ENCODE peak calls at places on chromosomes 2 and 18, in ten cellular contexts. P is K562, W is HepG2, L is IMR-90, S is stomach, J is gastrocnemius medialis, A is heart left ventricle, C is HCT116, N is body of pancreas, G is right lobe of liver. I is an unnamed sample. For H3K4me1 and H3K9me3, the result is how much of the 10 kb centered on the place peaks cover.

GRCh38 chr18:48790869-48791635 is 159.7 kb downstream of the SMAD7 start:
- DNase-seq in J (peak), G (peak), C (no peak), N (peak), P (no peak), L (no peak), W (no peak), A (peak), S (no peak), I (no peak)

GRCh38 chr2:216216951-216217903 is 108.1 kb downstream of the XRCC5 start:
- DNase-seq in L (peak), N (no peak), J (no peak), P (peak), W (peak), G (no peak), A (peak), C (no peak), S (no peak), I (no peak)

GRCh38 chr2:162731917-162732804 is 106.4 kb downstream of the KCNH7 start:
- DNase-seq in N (no peak), P (no peak), L (no peak), W (no peak), J (no peak), G (no peak), C (no peak), S (no peak), A (no peak), I (no peak)

GRCh38 chr2:228681426-228681825 is 499.9 kb upstream of the SPHKAP start:
- DNase-seq in J (no peak), P (no peak), C (peak), S (no peak), A (no peak), W (no peak), L (peak), N (no peak), G (no peak), I (no peak)

GRCh38 chr18:23864620-23865019 is 149.9 kb upstream of the TTC39C start:
- DNase-seq in S (no peak), C (no peak), P (no peak), W (no peak), G (no peak), N (no peak), L (no peak), A (no peak), J (no peak), I (no peak)

GRCh38 chr2:73979686-73980085 is 5.0 kb upstream of the TET3 start:
- DNase-seq in L (peak), G (no peak), J (no peak), A (no peak), S (no peak), W (peak), N (no peak), C (no peak), P (no peak), I (no peak)

GRCh38 chr18:42931501-42931900 is 184.0 kb downstream of the RIT2 start:
- DNase-seq in C (no peak), G (no peak), J (no peak), L (peak), A (no peak), W (no peak), P (no peak), S (no peak), N (no peak), I (no peak)

GRCh38 chr2:12675352-12675795 is 41.4 kb upstream of the TRIB2 start:
- DNase-seq in S (peak), C (no peak), P (peak), J (no peak), W (no peak), N (no peak), L (peak), A (peak), G (no peak), I (no peak)

GRCh38 chr2:208466133-208466919 is 59.7 kb downstream of the PTH2R start:
- DNase-seq in A (no peak), W (peak), C (peak), J (no peak), S (no peak), N (peak), P (peak), L (peak), G (no peak), I (no peak)

GRCh38 chr2:33788044-33788443 is 188.9 kb upstream of the FAM98A start:
- DNase-seq in S (no peak), J (no peak), C (no peak), P (no peak), L (peak), N (no peak), W (no peak), G (no peak), A (no peak), I (no peak)

GRCh38 chr2:143329288-143329687 is 200.1 kb downstream of the ARHGAP15 start:
- DNase-seq in P (no peak), A (no peak), C (no peak), G (no peak), J (no peak), W (no peak), S (no peak), N (no peak), L (no peak), I (no peak)

GRCh38 chr2:212900715-212901114 is 250.7 kb downstream of the IKZF2 start:
- DNase-seq in L (no peak), G (no peak), A (no peak), P (no peak), C (no peak), S (no peak), W (no peak), N (no peak), J (no peak), I (no peak)

GRCh38 chr2:26561376-26561775 is 79.8 kb downstream of the CIB4 start:
- DNase-seq in W (no peak), N (no peak), J (no peak), C (no peak), P (no peak), S (no peak), G (no peak), L (no peak), A (no peak), I (no peak)

GRCh38 chr2:46943881-46944798 is 28.5 kb upstream of the MCFD2 start:
- DNase-seq in G (no peak), S (no peak), A (no peak), W (no peak), L (no peak), J (no peak), P (no peak), N (no peak), C (no peak), I (no peak)

GRCh38 chr2:150872919-150873772 is 385.7 kb upstream of the RND3 start:
- DNase-seq in C (no peak), A (no peak), W (no peak), J (no peak), G (no peak), P (no peak), L (peak), N (no peak), S (no peak), I (no peak)

GRCh38 chr2:239307921-239308620 is 92.7 kb downstream of the HDAC4 start:
- DNase-seq in J (peak), A (no peak), W (no peak), P (no peak), S (no peak), L (no peak), C (no peak), G (peak), N (peak), I (peak)

GRCh38 chr2:24049485-24050021 is at the start of gene FKBP1B:
- DNase-seq in G (peak), C (peak), A (peak), P (peak), S (peak), L (peak), W (peak), N (peak), J (no peak), I (no peak)

GRCh38 chr2:1318366-1319009 is 94.8 kb upstream of the TPO start:
- DNase-seq in G (no peak), A (no peak), L (no peak), J (no peak), P (no peak), W (no peak), N (no peak), C (no peak), S (no peak), I (no peak)

GRCh38 chr2:42125887-42126594 is 43.1 kb upstream of the EML4 start:
- DNase-seq in W (no peak), P (no peak), L (no peak), G (no peak), S (no peak), C (no peak), A (no peak), N (no peak), J (no peak), I (no peak)

GRCh38 chr2:233081232-233081730 is 21.1 kb downstream of the INPP5D start:
- DNase-seq in N (no peak), A (no peak), W (no peak), J (no peak), G (no peak), L (no peak), P (no peak), S (no peak), C (no peak), I (no peak)

GRCh38 chr18:46542545-46542944 is 114.5 kb downstream of the LOXHD1 start:
- DNase-seq in C (no peak), N (no peak), P (no peak), W (no peak), S (no peak), A (no peak), G (no peak), J (no peak), L (no peak), I (no peak)

GRCh38 chr2:204407209-204408070 is 137.8 kb upstream of the PARD3B start:
- DNase-seq in C (no peak), S (no peak), L (peak), P (peak), G (no peak), W (peak), J (no peak), N (no peak), A (no peak), I (no peak)

GRCh38 chr2:30230855-30231725 is at the start of gene LBH:
- DNase-seq in A (peak), S (peak), C (no peak), J (peak), N (peak), P (peak), G (peak), L (peak), W (no peak), I (peak)

GRCh38 chr2:159982270-159982669 is 80.1 kb downstream of the PLA2R1 start:
- DNase-seq in G (no peak), P (no peak), N (no peak), C (no peak), S (no peak), J (peak), L (peak), W (no peak), A (peak), I (no peak)

GRCh38 chr18:58846325-58846724 is 18.4 kb upstream of the ZNF532 start:
- DNase-seq in J (no peak), C (no peak), S (no peak), A (no peak), N (no peak), G (no peak), L (no peak), P (no peak), W (no peak), I (no peak)

GRCh38 chr18:22551536-22552151 is 133.9 kb upstream of the CTAGE1 start:
- DNase-seq in W (no peak), L (peak), N (peak), J (no peak), A (no peak), S (no peak), P (no peak), C (peak), G (no peak), I (no peak)

GRCh38 chr2:12205086-12205485 is 458.7 kb downstream of the LPIN1 start:
- DNase-seq in S (no peak), W (no peak), C (no peak), L (no peak), A (no peak), P (no peak), J (no peak), G (no peak), N (no peak), I (no peak)

GRCh38 chr2:127592761-127593227 is 53.2 kb upstream of the GPR17 start:
- DNase-seq in W (no peak), N (no peak), C (no peak), A (no peak), G (no peak), L (no peak), P (no peak), S (peak), J (no peak), I (no peak)

GRCh38 chr18:51278045-51278649 is 80.7 kb upstream of the MEX3C start:
- DNase-seq in S (peak), W (peak), P (peak), N (peak), C (peak), G (peak), L (no peak), J (no peak), A (no peak), I (no peak)

GRCh38 chr18:68713131-68713530 is 1.8 kb downstream of the TMX3 start:
- DNase-seq in J (no peak), P (no peak), C (no peak), S (no peak), L (no peak), A (no peak), W (no peak), G (no peak), N (no peak), I (no peak)

GRCh38 chr18:59546164-59546563 is 151.1 kb downstream of the CCBE1 start:
- DNase-seq in J (no peak), L (peak), N (no peak), S (no peak), C (no peak), G (no peak), W (no peak), P (peak), A (no peak), I (no peak)

GRCh38 chr2:47309952-47310800 is 92.8 kb upstream of the MSH2 start:
- DNase-seq in W (peak), A (peak), J (no peak), G (no peak), S (peak), C (no peak), P (peak), N (no peak), L (peak), I (peak)

GRCh38 chr2:206474059-206474458 is 30.7 kb downstream of the ADAM23 start:
- DNase-seq in C (no peak), A (no peak), P (no peak), W (no peak), N (no peak), L (no peak), S (no peak), J (no peak), G (no peak), I (no peak)

GRCh38 chr2:150876201-150877085 is 385.2 kb downstream of the RBM43 start:
- DNase-seq in P (no peak), J (no peak), G (no peak), C (no peak), W (no peak), S (no peak), N (no peak), L (peak), A (no peak), I (no peak)

GRCh38 chr18:3624818-3625716 is 175.1 kb downstream of the TGIF1 start:
- DNase-seq in J (no peak), C (peak), L (peak), G (no peak), N (no peak), A (peak), P (peak), W (no peak), S (peak), I (no peak)

GRCh38 chr2:160207804-160208661 is 8.0 kb upstream of the ITGB6 start:
- DNase-seq in A (peak), L (peak), C (peak), J (peak), G (peak), P (no peak), N (peak), W (peak), S (peak), I (peak)

GRCh38 chr2:37201766-37202165 is 5.5 kb downstream of the CEBPZOS start:
- DNase-seq in C (no peak), A (no peak), J (no peak), G (no peak), W (no peak), N (no peak), L (peak), S (no peak), P (peak), I (no peak)

GRCh38 chr18:362914-363295 is 95.1 kb upstream of the THOC1 start:
- DNase-seq in W (peak), S (no peak), A (no peak), N (no peak), L (no peak), J (no peak), C (no peak), G (no peak), P (no peak), I (no peak)

GRCh38 chr2:8643238-8643995 is 38.4 kb upstream of the ID2 start:
- DNase-seq in S (no peak), J (no peak), G (no peak), A (no peak), N (no peak), W (no peak), P (no peak), L (no peak), C (no peak), I (no peak)

GRCh38 chr2:100820346-100821254 is 661 bp downstream of the NPAS2 start:
- DNase-seq in N (no peak), P (no peak), J (no peak), L (no peak), G (no peak), S (peak), W (no peak), A (no peak), C (no peak), I (no peak)

GRCh38 chr2:196247979-196248286 is 76.6 kb upstream of the STK17B start:
- DNase-seq in G (no peak), J (no peak), N (no peak), A (no peak), S (no peak), C (no peak), P (no peak), W (no peak), L (no peak), I (no peak)
- H3K4me1 ChIP-seq in G (under half), J (under half), N (under half), A (under half), S (under half), C (under half), P (under half), W (under half), L (under half), I (under half)

GRCh38 chr18:12377556-12378553 is 828 bp upstream of the AFG3L2 start:
- DNase-seq in N (no peak), W (no peak), P (no peak), C (no peak), A (no peak), J (no peak), S (no peak), L (no peak), G (no peak), I (no peak)
- TF ChIP-seq POLR2A in N (peak), W (peak), P (peak), C (no peak), A (peak), J (peak), S (no peak), L (peak), G (peak), I (no peak)

GRCh38 chr2:227257820-227258219 is 67.2 kb upstream of the MFF start:
- DNase-seq in J (no peak), A (no peak), S (no peak), G (no peak), C (no peak), N (no peak), P (no peak), L (no peak), W (no peak), I (no peak)
- H3K9me3 ChIP-seq in J (under half), A (under half), S (under half), G (under half), C (under half), N (under half), P (under half), L (under half), W (under half), I (under half)

DNA sequence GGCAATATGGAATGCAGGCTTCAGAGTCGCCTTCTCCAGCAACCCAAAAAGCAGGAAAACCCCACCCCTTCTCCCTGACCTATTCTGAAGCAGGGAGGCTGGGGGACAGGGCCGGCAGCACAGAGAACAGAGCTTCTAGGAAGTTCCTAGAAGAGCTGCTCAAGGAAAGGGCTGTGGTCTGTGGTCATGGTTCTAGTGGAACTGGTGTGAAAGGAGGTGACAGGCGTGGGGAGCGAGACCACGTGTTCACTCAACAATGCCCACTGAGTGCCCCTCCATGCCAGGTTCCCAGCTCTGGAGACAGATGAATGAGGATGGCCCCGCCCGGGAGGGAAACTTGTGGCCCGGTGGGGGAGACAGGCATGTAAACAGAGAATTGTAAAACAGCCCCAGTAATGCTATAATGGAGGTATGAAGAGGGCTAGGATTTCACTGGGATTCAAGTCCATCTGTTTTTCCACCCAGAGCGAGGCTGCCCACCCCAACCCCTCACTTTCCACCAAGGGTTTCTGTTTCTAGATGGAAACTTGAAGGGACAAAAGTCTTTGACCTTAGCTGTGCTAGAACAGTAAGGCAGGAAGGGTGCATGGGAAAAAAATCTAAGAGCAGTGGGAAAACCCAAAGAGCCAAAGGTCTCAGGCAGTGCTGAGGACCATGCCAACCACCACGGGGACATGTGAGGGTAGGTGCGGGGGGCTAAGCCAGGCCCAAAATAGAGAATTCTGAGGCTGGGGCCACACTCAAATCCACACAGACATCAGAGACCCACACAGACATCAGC is 71.8 kb downstream of the TNS1 start:
- DNase-seq in J (no peak), L (no peak), S (no peak), N (no peak), C (no peak), A (no peak), W (no peak), P (no peak), G (no peak), I (no peak)
- H3K4me1 ChIP-seq in J (half or more), L (half or more), S (half or more), N (half or more), C (under half), A (half or more), W (half or more), P (under half), G (half or more), I (under half)

GRCh38 chr2:237693281-237694039 is 66.1 kb downstream of the LRRFIP1 start:
- DNase-seq in S (no peak), N (peak), J (no peak), L (peak), G (no peak), A (no peak), C (no peak), W (peak), P (no peak), I (no peak)

GRCh38 chr2:237692601-237693079 is 65.3 kb downstream of the LRRFIP1 start:
- DNase-seq in J (peak), S (no peak), G (peak), L (no peak), P (no peak), A (no peak), N (peak), W (no peak), C (no peak), I (peak)

GRCh38 chr2:237695201-237695780 is 67.9 kb downstream of the LRRFIP1 start:
- DNase-seq in J (no peak), N (no peak), G (no peak), S (no peak), P (no peak), W (no peak), L (peak), A (no peak), C (peak), I (no peak)

GRCh38 chr2:237696471-237696870 is 69.1 kb downstream of the LRRFIP1 start:
- DNase-seq in A (no peak), P (no peak), S (no peak), W (no peak), C (no peak), L (no peak), G (no peak), N (no peak), J (peak), I (no peak)

GRCh38 chr2:237694423-237695194 is 67.2 kb downstream of the LRRFIP1 start:
- DNase-seq in L (no peak), J (peak), S (no peak), W (no peak), C (no peak), A (peak), P (no peak), G (no peak), N (no peak), I (no peak)
- TF ChIP-seq POLR2A in L (no peak), J (no peak), S (no peak), W (no peak), C (no peak), A (no peak), P (no peak), G (no peak), N (no peak), I (no peak)